ENCODE peak calls at places on chromosome 12, in six cellular contexts. One of them, this sample, is unnamed.

GRCh38 chr12:41956353-41956752 is 188.3 kb downstream of the GXYLT1 start:
- DNase-seq in GM23248: no peak
- DNase-seq in sigmoid colon: no peak
- DNase-seq in fibroblast of pulmonary artery: no peak
- DNase-seq in colonic mucosa: no peak
- DNase-seq in NCI-H526: no peak
- DNase-seq in this sample: peak; percentile 11

GRCh38 chr12:31118831-31119530 is 45.3 kb downstream of the DDX11 start:
- DNase-seq in GM23248: no peak
- DNase-seq in sigmoid colon: no peak
- DNase-seq in fibroblast of pulmonary artery: no peak
- DNase-seq in colonic mucosa: no peak
- DNase-seq in NCI-H526: peak; percentile 78
- DNase-seq in this sample: peak; percentile 19

GRCh38 chr12:122753213-122753571 is 568 bp downstream of the DENR start:
- DNase-seq in GM23248: no peak
- DNase-seq in sigmoid colon: no peak
- DNase-seq in fibroblast of pulmonary artery: no peak
- DNase-seq in colonic mucosa: no peak
- DNase-seq in NCI-H526: peak; percentile 28
- DNase-seq in this sample: no peak

GRCh38 chr12:71216725-71217579 is 59.2 kb upstream of the TSPAN8 start:
- DNase-seq in GM23248: peak; percentile 38
- DNase-seq in sigmoid colon: no peak
- DNase-seq in fibroblast of pulmonary artery: peak; percentile 46
- DNase-seq in colonic mucosa: peak; percentile 72
- DNase-seq in NCI-H526: peak; percentile 67
- DNase-seq in this sample: peak; percentile 24

GRCh38 chr12:65275627-65276026 is 2.9 kb upstream of the MSRB3 start:
- DNase-seq in GM23248: no peak
- DNase-seq in sigmoid colon: no peak
- DNase-seq in fibroblast of pulmonary artery: no peak
- DNase-seq in colonic mucosa: no peak
- DNase-seq in NCI-H526: no peak
- DNase-seq in this sample: no peak

GRCh38 chr12:95989504-95990123 is 6.5 kb downstream of the HAL start:
- DNase-seq in GM23248: no peak
- DNase-seq in sigmoid colon: no peak
- DNase-seq in fibroblast of pulmonary artery: no peak
- DNase-seq in colonic mucosa: no peak
- DNase-seq in NCI-H526: no peak
- DNase-seq in this sample: no peak

GRCh38 chr12:77594386-77594785 is 236.3 kb upstream of the NAV3 start:
- DNase-seq in GM23248: peak; percentile 51
- DNase-seq in sigmoid colon: no peak
- DNase-seq in fibroblast of pulmonary artery: no peak
- DNase-seq in colonic mucosa: no peak
- DNase-seq in NCI-H526: no peak
- DNase-seq in this sample: no peak

GRCh38 chr12:45583011-45583657 is 146.4 kb upstream of the ARID2 start:
- DNase-seq in GM23248: peak; percentile 1
- DNase-seq in sigmoid colon: no peak
- DNase-seq in fibroblast of pulmonary artery: peak; percentile 91
- DNase-seq in colonic mucosa: peak; percentile 43
- DNase-seq in NCI-H526: no peak
- DNase-seq in this sample: no peak

GRCh38 chr12:98955284-98955683 is 310.2 kb downstream of the APAF1 start:
- DNase-seq in GM23248: peak; percentile 25
- DNase-seq in sigmoid colon: no peak
- DNase-seq in fibroblast of pulmonary artery: peak; percentile 5
- DNase-seq in colonic mucosa: no peak
- DNase-seq in NCI-H526: peak; percentile 59
- DNase-seq in this sample: no peak

GRCh38 chr12:89073027-89073398 is 279.3 kb downstream of the DUSP6 start:
- DNase-seq in GM23248: peak; percentile 74
- DNase-seq in sigmoid colon: no peak
- DNase-seq in fibroblast of pulmonary artery: peak; percentile 53
- DNase-seq in colonic mucosa: no peak
- DNase-seq in NCI-H526: no peak
- DNase-seq in this sample: peak; percentile 66

GRCh38 chr12:32266756-32267155 is 132.6 kb upstream of the FGD4 start:
- DNase-seq in GM23248: no peak
- DNase-seq in sigmoid colon: no peak
- DNase-seq in fibroblast of pulmonary artery: no peak
- DNase-seq in colonic mucosa: no peak
- DNase-seq in NCI-H526: no peak
- DNase-seq in this sample: no peak

GRCh38 chr12:75900781-75901254 is 130.8 kb downstream of the PHLDA1 start:
- DNase-seq in GM23248: no peak
- DNase-seq in sigmoid colon: no peak
- DNase-seq in fibroblast of pulmonary artery: no peak
- DNase-seq in colonic mucosa: no peak
- DNase-seq in NCI-H526: no peak
- DNase-seq in this sample: no peak

GRCh38 chr12:12899530-12900380 is 8.4 kb downstream of the GPRC5A start:
- DNase-seq in GM23248: peak; percentile 98
- DNase-seq in sigmoid colon: peak; percentile 82
- DNase-seq in fibroblast of pulmonary artery: peak; percentile 97
- DNase-seq in colonic mucosa: no peak
- DNase-seq in NCI-H526: no peak
- DNase-seq in this sample: peak; percentile 82

GRCh38 chr12:52916225-52916624 is 11.3 kb upstream of the KRT8 start:
- DNase-seq in GM23248: no peak
- DNase-seq in sigmoid colon: no peak
- DNase-seq in fibroblast of pulmonary artery: no peak
- DNase-seq in colonic mucosa: peak; percentile 65
- DNase-seq in NCI-H526: no peak
- DNase-seq in this sample: no peak

GRCh38 chr12:105212431-105212830 is 23.5 kb downstream of the APPL2 start:
- DNase-seq in GM23248: peak; percentile 90
- DNase-seq in sigmoid colon: no peak
- DNase-seq in fibroblast of pulmonary artery: peak; percentile 62
- DNase-seq in colonic mucosa: no peak
- DNase-seq in NCI-H526: no peak
- DNase-seq in this sample: peak; percentile 67

GRCh38 chr12:5946388-5946787 is 1.3 kb upstream of the ANO2 start:
- DNase-seq in GM23248: no peak
- DNase-seq in sigmoid colon: no peak
- DNase-seq in fibroblast of pulmonary artery: no peak
- DNase-seq in colonic mucosa: no peak
- DNase-seq in NCI-H526: no peak
- DNase-seq in this sample: no peak

GRCh38 chr12:6821271-6821673 is 349 bp upstream of the GPR162 start:
- DNase-seq in GM23248: peak; percentile 67
- DNase-seq in sigmoid colon: peak; percentile 93
- DNase-seq in fibroblast of pulmonary artery: peak; percentile 85
- DNase-seq in colonic mucosa: peak; percentile 50
- DNase-seq in NCI-H526: peak; percentile 75
- DNase-seq in this sample: peak; percentile 83

GRCh38 chr12:95205685-95206084 is 11.6 kb downstream of the FGD6 start:
- DNase-seq in GM23248: peak; percentile 92
- DNase-seq in sigmoid colon: peak; percentile 76
- DNase-seq in fibroblast of pulmonary artery: peak; percentile 89
- DNase-seq in colonic mucosa: no peak
- DNase-seq in NCI-H526: no peak
- DNase-seq in this sample: peak; percentile 75

GRCh38 chr12:68614105-68614679 is 3.5 kb downstream of the RAP1B start:
- DNase-seq in GM23248: no peak
- DNase-seq in sigmoid colon: no peak
- DNase-seq in fibroblast of pulmonary artery: no peak
- DNase-seq in colonic mucosa: no peak
- DNase-seq in NCI-H526: no peak
- DNase-seq in this sample: no peak